ENCODE peak calls at places on chromosomes 1 and 21, in four cellular contexts. K, W, D and A are unnamed samples.

GRCh38 chr1:24726741-24727140 is 18.5 kb upstream of the CLIC4 start:
- DNase-seq in W (no peak), D (no peak), K (no peak), A (no peak)

GRCh38 chr1:58346076-58346435 is 200.5 kb downstream of the OMA1 start:
- DNase-seq in W (no peak), D (no peak), K (no peak), A (no peak)

GRCh38 chr1:75985827-75986226 is 53.6 kb upstream of the ASB17 start:
- DNase-seq in W (peak), K (peak), D (no peak), A (no peak)

GRCh38 chr1:201916649-201917249 is 28.1 kb downstream of the SHISA4 start:
- DNase-seq in W (peak), D (peak), K (peak), A (peak)

GRCh38 chr1:38587734-38588133 is 271.8 kb downstream of the RRAGC start:
- DNase-seq in W (no peak), K (no peak), D (no peak), A (no peak)

GRCh38 chr1:66770240-66770639 is 18.0 kb downstream of the DYNLT5 start:
- DNase-seq in D (no peak), W (no peak), K (no peak), A (no peak)

GRCh38 chr1:166884040-166884642 is 8.1 kb upstream of the TADA1 start:
- DNase-seq in W (no peak), K (no peak), D (no peak), A (no peak)

GRCh38 chr1:77031101-77031662 is 163.9 kb downstream of the ST6GALNAC5 start:
- DNase-seq in D (no peak), K (peak), W (peak), A (peak)

GRCh38 chr1:178614286-178614685 is 101.4 kb downstream of the TEX35 start:
- DNase-seq in K (no peak), D (no peak), W (no peak), A (no peak)

GRCh38 chr1:80054129-80054528 is 1047.6 kb upstream of the ADGRL4 start:
- DNase-seq in D (no peak), W (peak), K (peak), A (peak)

GRCh38 chr1:204478166-204478899 is 16.3 kb downstream of the PIK3C2B start:
- DNase-seq in K (no peak), D (no peak), W (no peak), A (no peak)

GRCh38 chr1:207669469-207670111 is 24.7 kb downstream of the CR1L start:
- DNase-seq in W (no peak), D (no peak), K (no peak), A (no peak)

GRCh38 chr1:74579425-74579824 is 67.0 kb upstream of the LRRC53 start:
- DNase-seq in W (no peak), K (no peak), D (no peak), A (no peak)

GRCh38 chr1:30088594-30089556 is 634.5 kb downstream of the MATN1 start:
- DNase-seq in K (peak), D (no peak), W (no peak), A (no peak)

GRCh38 chr1:165284471-165284870 is 72.0 kb downstream of the LMX1A start:
- DNase-seq in W (no peak), D (no peak), K (no peak), A (no peak)

GRCh38 chr1:156804026-156804425 is 12.6 kb downstream of the SH2D2A start:
- DNase-seq in K (no peak), W (no peak), D (no peak), A (no peak)

GRCh38 chr1:97758589-97759057 is 162.2 kb downstream of the DPYD start:
- DNase-seq in K (no peak), D (no peak), W (no peak), A (no peak)

GRCh38 chr21:18499761-18500376 is 96.3 kb upstream of the TMPRSS15 start:
- DNase-seq in K (peak), D (no peak), W (peak), A (no peak)

GRCh38 chr1:8182034-8182761 is 135.7 kb upstream of the SLC45A1 start:
- DNase-seq in K (peak), W (peak), D (no peak), A (no peak)

GRCh38 chr1:196178083-196178635 is 430.1 kb downstream of the KCNT2 start:
- DNase-seq in K (no peak), D (no peak), W (no peak), A (no peak)

GRCh38 chr1:156892190-156893047 is 1.1 kb upstream of the PEAR1 start:
- DNase-seq in D (peak), W (peak), K (peak), A (peak)

GRCh38 chr1:163874070-163874469 is 552.3 kb downstream of the NUF2 start:
- DNase-seq in W (no peak), K (no peak), D (no peak), A (no peak)

GRCh38 chr1:183024352-183025337 is 1.4 kb downstream of the LAMC1 start:
- DNase-seq in W (no peak), K (peak), D (no peak), A (no peak)

GRCh38 chr1:22529901-22530621 is 33.2 kb upstream of the EPHA8 start:
- DNase-seq in D (peak), W (peak), K (peak), A (peak)

GRCh38 chr1:98103617-98104284 is 182.9 kb upstream of the DPYD start:
- DNase-seq in D (no peak), W (no peak), K (peak), A (no peak)

GRCh38 chr1:72481420-72481819 is 199.1 kb upstream of the NEGR1 start:
- DNase-seq in K (no peak), D (no peak), W (no peak), A (no peak)

GRCh38 chr1:68954841-68955240 is 458.0 kb upstream of the DEPDC1 start:
- DNase-seq in D (no peak), W (no peak), K (no peak), A (no peak)

GRCh38 chr1:234613128-234613875 is 3.3 kb upstream of the IRF2BP2 start:
- DNase-seq in K (peak), W (no peak), D (no peak), A (no peak)

GRCh38 chr21:33378081-33378480 is 25.1 kb upstream of the IFNGR2 start:
- DNase-seq in D (no peak), K (no peak), W (no peak), A (no peak)

GRCh38 chr1:208219659-208220282 is 24.4 kb downstream of the PLXNA2 start:
- DNase-seq in D (peak), K (peak), W (peak), A (no peak)

GRCh38 chr1:227136210-227136609 is 182.1 kb downstream of the CDC42BPA start:
- DNase-seq in K (no peak), W (no peak), D (no peak), A (no peak)

GRCh38 chr1:23217421-23218115 is at the start of gene HTR1D:
- DNase-seq in W (no peak), K (no peak), D (no peak), A (no peak)

GRCh38 chr1:30816211-30817082 is 58.9 kb upstream of the LAPTM5 start:
- DNase-seq in W (peak), K (peak), D (peak), A (no peak)

GRCh38 chr1:185741551-185741950 is 7.4 kb downstream of the HMCN1 start:
- DNase-seq in K (peak), W (no peak), D (no peak), A (no peak)

GRCh38 chr1:101236546-101237228 is at the start of gene S1PR1:
- DNase-seq in W (peak), D (peak), K (peak), A (no peak)

DNA sequence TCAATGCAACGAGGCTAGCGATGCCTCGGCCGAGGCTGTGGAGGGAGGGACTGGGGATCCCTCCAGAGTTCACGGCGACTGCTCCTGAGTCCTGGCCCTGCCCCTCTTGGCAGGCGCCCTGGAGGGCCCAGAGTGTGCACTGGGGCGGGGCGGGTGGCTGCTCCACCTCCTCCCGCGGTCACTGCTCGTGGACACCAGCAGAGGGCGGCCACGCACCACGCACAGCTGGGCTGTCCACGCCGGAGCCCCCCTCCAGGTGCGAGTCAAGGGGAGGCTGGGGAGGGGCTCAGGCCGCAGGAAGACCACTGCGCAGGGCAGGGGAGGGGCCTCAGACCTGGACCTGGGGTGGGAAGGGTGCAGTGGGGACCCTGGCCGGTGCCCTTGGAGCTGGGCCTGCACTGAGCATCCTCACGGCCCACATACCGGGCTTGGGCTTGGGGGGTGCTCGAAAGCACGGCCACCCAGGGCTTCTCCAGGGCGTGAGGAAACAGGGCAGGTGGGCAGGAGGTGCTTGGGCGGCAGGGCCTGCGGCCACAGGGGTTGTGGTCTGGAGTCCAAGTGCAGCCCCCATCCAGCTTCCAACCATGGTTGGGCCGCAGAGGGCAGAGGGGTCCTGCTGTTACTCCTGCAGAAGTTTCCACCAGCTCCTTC is 20.6 kb upstream of the TTC34 start:
- DNase-seq in K (no peak), W (no peak), D (no peak), A (no peak)
- TF ChIP-seq CTCF in K (no peak), W (peak), D (no peak), A (no peak)

DNA sequence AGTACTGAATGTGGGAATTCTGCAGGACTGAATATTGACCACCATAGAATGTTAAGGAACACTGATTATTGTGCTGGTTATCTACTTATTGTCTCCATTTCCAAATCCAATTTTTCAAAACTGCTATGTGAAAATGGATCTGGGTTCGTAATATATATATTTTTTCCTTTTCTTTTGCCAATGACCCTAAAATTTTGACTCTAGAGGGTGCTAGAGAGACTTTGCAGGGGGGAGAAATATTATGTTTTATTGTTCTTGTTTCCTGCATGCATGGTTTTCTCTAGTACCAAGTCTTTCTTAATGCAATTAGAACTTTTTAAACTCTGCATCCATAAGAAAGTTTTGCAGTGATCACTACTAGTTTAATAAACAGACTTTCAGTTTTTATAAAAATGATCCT is 1256.9 kb downstream of the BRINP3 start:
- DNase-seq in K (peak), W (no peak), D (no peak), A (no peak)
- TF ChIP-seq CTCF in K (peak), W (peak), D (no peak), A (no peak)

DNA sequence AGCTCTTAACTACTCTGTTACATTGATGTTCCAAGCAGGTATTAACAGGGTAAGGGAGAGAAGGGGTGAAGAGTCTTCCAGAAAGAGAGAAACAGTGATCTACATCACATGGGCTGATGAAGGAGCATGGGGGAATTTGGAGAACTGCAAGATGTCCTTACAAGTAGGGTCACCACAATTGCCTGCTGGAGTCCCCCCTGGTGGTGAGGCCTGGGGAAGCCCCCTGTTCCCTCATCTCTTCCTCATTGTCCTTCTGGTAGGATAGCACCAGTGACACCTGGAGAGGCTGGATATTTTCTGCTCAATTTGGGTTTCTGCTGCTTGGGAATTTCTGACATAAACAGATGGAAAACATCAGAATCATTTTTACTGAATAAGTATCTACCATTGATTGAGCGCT is 126.6 kb downstream of the RUNX1 start:
- DNase-seq in K (no peak), D (no peak), W (no peak), A (no peak)
- TF ChIP-seq CTCF in K (no peak), D (no peak), W (peak), A (no peak)

DNA sequence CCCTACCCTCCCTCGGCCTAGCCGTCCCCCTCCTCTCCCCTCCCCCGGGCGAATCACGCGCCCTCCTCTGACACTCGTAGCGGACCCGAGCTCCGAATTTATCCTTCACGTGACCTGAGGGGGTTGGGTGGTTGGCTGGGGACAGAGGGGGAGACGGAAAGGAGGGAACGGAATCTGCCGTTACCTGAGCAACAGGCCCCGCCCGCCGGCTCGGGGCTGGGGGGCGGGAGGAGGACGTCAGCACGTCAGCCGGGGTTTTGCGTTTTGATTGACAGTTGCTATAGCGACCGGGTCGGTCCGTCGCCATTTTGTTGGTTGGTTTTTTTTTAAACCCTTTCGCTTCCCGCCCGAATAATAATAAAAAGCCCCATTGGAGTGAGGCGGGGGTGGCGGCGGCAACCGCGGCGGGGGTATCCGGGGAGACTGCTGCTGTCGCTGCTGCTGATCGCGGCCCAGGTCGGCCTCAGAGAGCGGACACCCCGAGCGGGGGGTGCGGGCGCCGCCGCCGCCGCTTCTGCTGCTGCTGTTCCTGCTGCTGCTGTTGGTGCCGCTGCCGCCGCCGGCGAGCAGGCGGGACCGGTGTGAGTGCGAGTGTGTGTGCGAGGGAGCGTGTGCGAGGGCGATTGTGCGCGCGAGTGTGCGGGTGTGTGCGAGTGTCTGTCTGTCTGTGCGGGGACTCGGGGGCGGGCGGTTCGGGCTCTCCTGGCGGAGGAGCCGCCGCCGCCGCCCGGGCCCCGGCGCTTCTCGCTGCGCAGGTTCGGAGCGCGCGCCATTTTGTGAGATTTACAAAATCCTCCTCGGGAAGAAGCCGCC is at the start of gene DYRK1A:
- DNase-seq in K (peak), D (peak), W (peak), A (peak)
- TF ChIP-seq CTCF in K (no peak), D (no peak), W (no peak), A (no peak)

DNA sequence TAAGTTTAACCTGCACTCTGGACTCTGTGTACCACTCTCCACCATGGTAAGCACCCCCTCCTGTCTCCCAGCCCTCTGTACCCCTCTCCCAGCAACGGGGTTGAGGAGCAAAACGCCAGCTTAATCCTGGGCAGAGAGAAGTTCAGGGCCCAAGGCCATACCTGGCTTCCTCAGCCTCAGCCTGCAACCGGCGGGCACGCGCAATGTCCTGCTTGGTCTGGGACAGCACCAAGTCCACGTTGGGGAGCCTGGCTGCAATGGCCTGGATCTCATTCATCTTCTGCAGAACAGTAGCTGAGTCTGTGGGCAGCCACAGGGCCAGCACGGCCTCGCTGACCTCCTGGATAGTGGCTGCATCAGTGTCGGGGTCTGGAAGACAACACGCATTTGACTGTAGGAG is 33.9 kb downstream of the LAMB3 start:
- DNase-seq in D (no peak), W (no peak), K (no peak), A (no peak)
- TF ChIP-seq CTCF in D (no peak), W (no peak), K (no peak), A (no peak)

GRCh38 chr1:229508823-229509337 is 739 bp upstream of the NUP133 start:
- DNase-seq in D (no peak), K (no peak), W (no peak), A (no peak)
- TF ChIP-seq CTCF in D (no peak), K (no peak), W (no peak), A (no peak)

GRCh38 chr21:31786164-31786920 is 54.4 kb upstream of the SCAF4 start:
- DNase-seq in K (no peak), D (no peak), W (no peak), A (no peak)
- TF ChIP-seq CTCF in K (no peak), D (no peak), W (peak), A (no peak)